ENCODE peak calls at places on chromosomes 7 and 10, in seven cellular contexts. C is suprapubic skin, Q is AG10803, P is fibroblast of pulmonary artery, H is GM13976, D is A549, W is neural progenitor cell. Z is an unnamed sample.

GRCh38 chr10:69728335-69728861 is 73.3 kb upstream of the COL13A1 start:
- DNase-seq in Q (peak; percentile 26), W (no peak), H (no peak), D (no peak), P (peak; percentile 72), C (no peak), Z (no peak)

GRCh38 chr10:20817116-20817515 is 80.0 kb downstream of the NEBL start:
- DNase-seq in D (no peak), W (no peak), C (no peak), H (no peak), P (no peak), Q (no peak), Z (no peak)

GRCh38 chr7:34157137-34157536 is 251.8 kb downstream of the BMPER start:
- DNase-seq in D (no peak), W (no peak), H (no peak), Q (peak; percentile 87), C (no peak), P (no peak), Z (no peak)

GRCh38 chr7:111012799-111013675 is 77.9 kb upstream of the LRRN3 start:
- DNase-seq in H (peak; percentile 27), P (no peak), D (no peak), C (no peak), W (no peak), Q (no peak), Z (no peak)

GRCh38 chr7:98075801-98076200 is 30.9 kb upstream of the LMTK2 start:
- DNase-seq in W (no peak), P (no peak), C (peak; percentile 2), D (no peak), H (no peak), Q (no peak), Z (no peak)

GRCh38 chr7:142782922-142783900 is 12.4 kb downstream of the PRSS2 start:
- DNase-seq in W (peak; percentile 95), H (peak; percentile 83), C (peak; percentile 90), D (peak; percentile 74), P (peak; percentile 94), Q (peak; percentile 89), Z (peak; percentile 54)

GRCh38 chr10:96285331-96285752 is 14.0 kb upstream of the BLNK start:
- DNase-seq in Q (no peak), P (no peak), C (no peak), D (no peak), W (peak; percentile 45), H (no peak), Z (no peak)

GRCh38 chr7:47453093-47454056 is 128.5 kb downstream of the TNS3 start:
- DNase-seq in H (no peak), P (peak; percentile 74), C (peak; percentile 88), W (no peak), D (peak; percentile 40), Q (peak; percentile 92), Z (peak; percentile 32)

GRCh38 chr7:68613405-68613804 is 984.9 kb upstream of the AUTS2 start:
- DNase-seq in W (peak; percentile 78), P (no peak), C (no peak), H (no peak), Q (no peak), D (no peak), Z (no peak)

GRCh38 chr7:2771274-2771711 is 72.8 kb downstream of the GNA12 start:
- DNase-seq in C (no peak), Q (no peak), W (no peak), D (no peak), H (no peak), P (peak; percentile 61), Z (no peak)

GRCh38 chr10:33520223-33520622 is 185.8 kb upstream of the NRP1 start:
- DNase-seq in Q (peak; percentile 24), C (no peak), P (no peak), H (no peak), W (no peak), D (no peak), Z (no peak)

GRCh38 chr7:117588352-117588794 is 108.5 kb downstream of the CFTR start:
- DNase-seq in D (no peak), C (no peak), P (peak; percentile 62), Q (no peak), W (no peak), H (peak; percentile 17), Z (no peak)

GRCh38 chr7:97697396-97697795 is 34.5 kb upstream of the TAC1 start:
- DNase-seq in D (no peak), W (peak; percentile 45), C (no peak), Q (no peak), H (no peak), P (no peak), Z (no peak)

GRCh38 chr7:8365499-8366110 is 67.8 kb upstream of the NXPH1 start:
- DNase-seq in D (no peak), H (no peak), W (peak; percentile 64), C (no peak), Q (no peak), P (no peak), Z (no peak)

GRCh38 chr7:136069840-136070529 is 92.8 kb upstream of the MTPN start:
- DNase-seq in H (no peak), Q (no peak), D (no peak), C (no peak), W (no peak), P (no peak), Z (no peak)

GRCh38 chr10:6337382-6337781 is 134.7 kb downstream of the PFKFB3 start:
- DNase-seq in Q (no peak), H (no peak), W (no peak), C (no peak), D (no peak), P (no peak), Z (no peak)

GRCh38 chr7:38584443-38585210 is 46.5 kb downstream of the AMPH start:
- DNase-seq in W (no peak), C (no peak), H (no peak), D (no peak), Q (peak; percentile 79), P (peak; percentile 65), Z (no peak)

GRCh38 chr7:95905165-95905564 is 132.8 kb downstream of the DYNC1I1 start:
- DNase-seq in P (peak; percentile 9), Q (no peak), W (peak; percentile 52), D (no peak), C (no peak), H (no peak), Z (no peak)

GRCh38 chr7:101410743-101411476 is 48.2 kb downstream of the COL26A1 start:
- DNase-seq in C (no peak), Q (no peak), P (peak; percentile 18), H (peak; percentile 83), W (peak; percentile 92), D (peak; percentile 61), Z (no peak)

GRCh38 chr10:79184141-79184625 is 115.4 kb downstream of the ZMIZ1 start:
- DNase-seq in P (peak; percentile 74), W (no peak), H (no peak), C (no peak), D (peak; percentile 72), Q (peak; percentile 80), Z (no peak)

GRCh38 chr7:135249901-135250300 is 16.3 kb downstream of the STRA8 start:
- DNase-seq in C (no peak), D (no peak), Q (no peak), H (no peak), P (no peak), W (no peak), Z (no peak)

GRCh38 chr7:22936246-22936645 is 77.7 kb downstream of the HYCC1 start:
- DNase-seq in C (no peak), Q (no peak), H (no peak), P (no peak), D (no peak), W (no peak), Z (no peak)
- TF ChIP-seq CTCF in C (no peak), Q (no peak), H (no peak), P (no peak), D (no peak), W (no peak), Z (no peak)

DNA sequence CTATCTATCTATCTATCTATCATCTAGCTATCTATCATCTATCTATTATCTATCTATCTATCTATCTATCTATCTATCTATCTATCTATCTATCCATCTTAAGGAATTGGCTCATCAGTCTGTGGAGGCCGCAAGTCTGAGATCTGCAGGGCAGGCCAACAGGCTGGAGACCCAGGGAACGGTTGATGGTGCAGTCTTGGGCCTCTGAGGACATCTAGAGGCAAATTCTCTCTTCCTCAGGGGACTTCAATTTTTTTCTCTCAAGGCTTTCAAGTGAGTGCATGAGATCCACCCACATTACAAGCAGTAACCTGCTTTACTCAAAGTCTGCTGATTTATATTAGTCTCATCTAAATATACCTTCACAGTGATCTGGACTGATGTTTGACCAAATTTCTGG is 197.0 kb downstream of the GLRX3 start:
- DNase-seq in P (no peak), D (no peak), W (peak; percentile 22), C (no peak), Q (no peak), H (no peak), Z (no peak)
- TF ChIP-seq CTCF in P (no peak), D (no peak), W (peak; percentile 31), C (no peak), Q (no peak), H (no peak), Z (no peak)

GRCh38 chr7:129493555-129493954 is 8.8 kb upstream of the SMKR1 start:
- DNase-seq in H (no peak), C (no peak), D (no peak), Q (peak; percentile 12), W (no peak), P (peak; percentile 31), Z (no peak)
- TF ChIP-seq CTCF in H (no peak), C (no peak), D (no peak), Q (peak; percentile 36), W (peak; percentile 6), P (peak; percentile 39), Z (no peak)

GRCh38 chr7:151623766-151624165 is 104.1 kb upstream of the RHEB start:
- DNase-seq in P (peak; percentile 92), C (no peak), D (no peak), Q (no peak), W (no peak), H (no peak), Z (no peak)

GRCh38 chr7:151624246-151624928 is 104.7 kb upstream of the RHEB start:
- DNase-seq in Q (no peak), H (no peak), C (peak; percentile 42), P (no peak), W (no peak), D (no peak), Z (no peak)

GRCh38 chr7:151629873-151630272 is 110.2 kb upstream of the RHEB start:
- DNase-seq in D (no peak), W (no peak), C (no peak), Q (no peak), P (no peak), H (no peak), Z (no peak)

GRCh38 chr7:151628846-151629604 is 109.3 kb upstream of the RHEB start:
- DNase-seq in C (peak; percentile 20), P (no peak), D (no peak), Q (no peak), W (peak; percentile 15), H (no peak), Z (no peak)

DNA sequence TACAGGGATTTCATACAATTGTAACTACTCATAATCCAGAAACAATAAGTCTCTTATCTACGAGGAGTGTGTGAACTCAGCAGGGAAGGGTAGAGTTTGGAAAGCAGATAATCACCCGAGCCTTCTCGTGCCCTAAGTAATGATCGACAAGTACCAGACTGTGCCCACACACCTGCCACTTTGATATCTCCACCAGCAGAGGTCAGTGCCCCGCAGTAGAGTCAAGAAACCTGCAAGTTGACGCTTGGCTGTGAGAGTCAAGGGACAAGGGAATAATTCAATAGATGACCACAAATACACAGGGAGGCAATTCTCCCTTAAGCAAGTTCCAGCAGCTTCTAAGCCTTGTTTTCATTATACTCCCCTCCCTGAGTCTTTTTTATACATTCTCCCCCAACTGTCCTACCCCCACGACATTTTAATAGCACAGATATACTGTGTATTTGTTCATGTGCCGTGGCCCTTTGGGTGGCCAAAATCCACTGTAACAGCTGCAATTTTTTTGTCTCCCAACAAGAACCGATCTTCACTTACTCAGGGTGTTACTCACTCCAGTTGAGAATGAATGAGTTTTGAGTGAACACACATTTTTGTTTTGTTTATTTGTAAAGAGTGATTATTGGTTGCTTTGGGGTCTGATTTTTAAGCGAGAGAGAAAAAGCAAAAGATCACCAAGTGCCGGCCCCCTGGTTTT is 106.9 kb upstream of the RHEB start:
- DNase-seq in C (peak; percentile 40), H (no peak), D (peak; percentile 71), Q (no peak), W (peak; percentile 74), P (no peak), Z (no peak)
- TF ChIP-seq CTCF in C (peak; percentile 26), H (no peak), D (peak; percentile 75), Q (peak; percentile 41), W (peak; percentile 73), P (peak; percentile 36), Z (no peak)

Z was measured in omental fat pad.